ENCODE peak calls at places on chromosomes 5 and 9, in six cellular contexts. Q is IMR-90, T is mesendoderm, D is mesenchymal stem cell, Y is neuronal stem cell, K is trophoblast cell. H is an unnamed sample.

GRCh38 chr9:20873240-20873860 is 158.1 kb downstream of the HACD4 start:
- DNase-seq in Q (peak; percentile 53), T (no peak), D (peak; percentile 26), K (peak; percentile 68), Y (no peak), H (no peak)

GRCh38 chr5:130773813-130774212 is 391.2 kb downstream of the HINT1 start:
- DNase-seq in Q (no peak), D (no peak), K (peak; percentile 90), T (peak; percentile 82), Y (no peak), H (no peak)

GRCh38 chr9:135183069-135183468 is 95.6 kb downstream of the OLFM1 start:
- DNase-seq in Q (no peak), Y (no peak), D (no peak), K (no peak), T (no peak), H (no peak)

GRCh38 chr5:137070521-137070920 is 428.6 kb downstream of the SPOCK1 start:
- DNase-seq in K (no peak), Y (no peak), T (peak; percentile 54), D (no peak), Q (no peak), H (no peak)

GRCh38 chr5:169547508-169547907 is 36.1 kb upstream of the SPDL1 start:
- DNase-seq in K (peak; percentile 2), Q (peak; percentile 7), D (no peak), T (peak; percentile 28), Y (no peak), H (no peak)

GRCh38 chr5:61659221-61659696 is 327.2 kb downstream of the ZSWIM6 start:
- DNase-seq in T (peak; percentile 96), Y (no peak), Q (no peak), K (no peak), D (no peak), H (peak; percentile 76)

GRCh38 chr9:90053027-90053426 is 448.2 kb downstream of the GADD45G start:
- DNase-seq in Y (no peak), D (no peak), T (peak; percentile 43), Q (no peak), K (peak; percentile 33), H (peak; percentile 77)

GRCh38 chr5:44619875-44620610 is 188.7 kb upstream of the MRPS30 start:
- DNase-seq in Y (no peak), Q (no peak), K (no peak), D (no peak), T (no peak), H (no peak)

GRCh38 chr5:155529366-155529765 is 515.8 kb downstream of the KIF4B start:
- DNase-seq in D (no peak), T (no peak), K (peak; percentile 68), Y (no peak), Q (no peak), H (no peak)

GRCh38 chr5:38807570-38808461 is 38.0 kb upstream of the OSMR start:
- DNase-seq in K (peak; percentile 78), T (no peak), Q (peak; percentile 77), Y (no peak), D (peak; percentile 85), H (no peak)

DNA sequence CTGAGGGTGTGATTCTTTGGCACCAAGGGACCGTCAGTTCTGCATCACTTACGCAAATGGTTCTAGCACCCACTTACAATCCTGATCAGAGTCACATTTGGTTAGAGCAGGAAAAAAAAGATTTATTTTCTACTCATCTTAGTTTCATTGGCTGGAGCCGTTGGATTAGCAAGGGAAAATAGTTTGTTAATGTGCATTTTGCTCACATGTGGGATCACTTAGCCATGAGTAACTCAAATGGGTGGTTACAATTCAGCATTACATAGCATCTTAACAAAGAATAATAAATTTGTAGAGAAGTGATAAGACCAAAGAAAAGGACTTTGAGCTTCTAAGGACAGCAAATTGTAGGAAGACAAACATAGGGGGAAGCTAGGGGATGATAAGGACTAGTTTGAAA is 216.9 kb downstream of the AUH start:
- DNase-seq in K (no peak), T (no peak), D (no peak), Q (peak; percentile 71), Y (no peak), H (no peak)
- H3K36me3 ChIP-seq in K (no peaks in the 10 kb centered on the region), T (no peaks in the 10 kb centered on the region), D (no peaks in the 10 kb centered on the region), Q (no peaks in the 10 kb centered on the region), Y (no peaks in the 10 kb centered on the region), H (no peaks in the 10 kb centered on the region)

DNA sequence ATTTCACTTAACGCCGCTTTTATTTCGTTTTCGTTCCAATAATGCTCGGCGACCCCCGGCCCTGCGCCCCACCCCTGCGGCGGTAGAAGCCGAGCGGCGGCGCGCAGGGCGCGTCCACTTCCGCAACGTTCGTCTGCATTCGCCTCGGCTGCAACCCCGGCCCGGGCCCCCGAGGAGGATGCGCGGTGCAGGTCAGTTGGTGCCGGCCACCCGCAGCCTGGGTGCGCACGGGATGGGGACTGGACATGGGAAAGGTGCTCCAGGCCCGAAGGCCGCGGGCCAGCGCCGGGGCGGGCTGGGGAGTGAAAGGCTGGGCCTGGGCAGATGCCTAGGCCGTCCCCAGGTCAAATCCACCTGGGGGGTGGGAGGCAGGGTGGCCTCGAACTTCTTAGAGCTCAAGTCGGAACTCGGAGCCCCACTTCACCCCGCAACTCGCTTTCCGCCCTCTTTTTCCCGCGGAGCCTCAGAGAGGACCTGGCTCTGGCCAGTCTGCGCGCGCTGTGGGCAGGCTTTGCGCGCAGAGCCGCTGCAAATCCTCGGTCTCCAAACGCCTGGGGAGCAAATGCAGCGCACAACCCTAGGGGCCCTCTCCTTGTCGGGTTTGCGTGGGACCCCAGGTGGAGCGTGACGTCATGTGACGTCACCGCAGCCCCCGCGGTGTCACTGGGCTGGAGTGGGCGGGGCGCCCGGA is 3.2 kb downstream of the TLX3 start:
- DNase-seq in Q (no peak), D (peak; percentile 39), Y (no peak), K (peak; percentile 20), T (no peak), H (peak; percentile 65)
- H3K4ac ChIP-seq in Q (no peak overlapping the region), D (no peak overlapping the region), Y (no peak overlapping the region), K (no peak overlapping the region), T (no peak overlapping the region), H (no peak overlapping the region)

GRCh38 chr9:76023715-76024195 is 133.3 kb downstream of the PCSK5 start:
- DNase-seq in Y (no peak), K (peak; percentile 52), D (no peak), T (peak; percentile 85), Q (no peak), H (no peak)

GRCh38 chr9:76026796-76027195 is 136.3 kb downstream of the PCSK5 start:
- DNase-seq in D (no peak), Y (no peak), T (no peak), Q (no peak), K (no peak), H (no peak)

GRCh38 chr9:76032652-76033373 is 142.3 kb downstream of the PCSK5 start:
- DNase-seq in D (no peak), Y (no peak), T (no peak), Q (no peak), K (no peak), H (no peak)

GRCh38 chr9:76022317-76022716 is 131.8 kb downstream of the PCSK5 start:
- DNase-seq in T (no peak), Y (peak; percentile 23), D (no peak), K (no peak), Q (no peak), H (no peak)

DNA sequence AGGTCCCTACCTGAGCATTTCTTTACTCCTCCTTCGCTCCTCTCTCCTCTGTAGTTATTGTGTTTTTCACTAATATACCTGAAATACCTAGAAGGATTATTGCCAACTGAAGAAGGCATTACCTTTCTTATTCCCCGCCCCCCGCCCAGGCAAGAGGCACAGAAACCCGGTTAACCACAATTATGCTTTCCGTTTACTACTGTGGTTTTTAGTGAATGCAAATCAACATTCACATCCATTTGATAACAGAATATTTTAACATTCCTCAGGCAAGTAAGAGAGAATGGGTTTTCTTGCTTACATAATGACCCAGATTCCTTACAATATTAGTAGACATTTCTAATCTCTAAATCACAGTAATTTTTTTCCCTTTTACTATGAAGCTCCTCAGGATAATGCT is 137.0 kb downstream of the PCSK5 start:
- DNase-seq in K (peak; percentile 13), Q (peak; percentile 16), D (no peak), Y (no peak), T (no peak), H (no peak)
- H3K36me3 ChIP-seq in K (peaks cover 2% of the 10 kb centered on the region), Q (peaks cover 5% of the 10 kb centered on the region), D (no peaks in the 10 kb centered on the region), Y (peaks cover 15% of the 10 kb centered on the region), T (no peaks in the 10 kb centered on the region), H (no peaks in the 10 kb centered on the region)

DNA sequence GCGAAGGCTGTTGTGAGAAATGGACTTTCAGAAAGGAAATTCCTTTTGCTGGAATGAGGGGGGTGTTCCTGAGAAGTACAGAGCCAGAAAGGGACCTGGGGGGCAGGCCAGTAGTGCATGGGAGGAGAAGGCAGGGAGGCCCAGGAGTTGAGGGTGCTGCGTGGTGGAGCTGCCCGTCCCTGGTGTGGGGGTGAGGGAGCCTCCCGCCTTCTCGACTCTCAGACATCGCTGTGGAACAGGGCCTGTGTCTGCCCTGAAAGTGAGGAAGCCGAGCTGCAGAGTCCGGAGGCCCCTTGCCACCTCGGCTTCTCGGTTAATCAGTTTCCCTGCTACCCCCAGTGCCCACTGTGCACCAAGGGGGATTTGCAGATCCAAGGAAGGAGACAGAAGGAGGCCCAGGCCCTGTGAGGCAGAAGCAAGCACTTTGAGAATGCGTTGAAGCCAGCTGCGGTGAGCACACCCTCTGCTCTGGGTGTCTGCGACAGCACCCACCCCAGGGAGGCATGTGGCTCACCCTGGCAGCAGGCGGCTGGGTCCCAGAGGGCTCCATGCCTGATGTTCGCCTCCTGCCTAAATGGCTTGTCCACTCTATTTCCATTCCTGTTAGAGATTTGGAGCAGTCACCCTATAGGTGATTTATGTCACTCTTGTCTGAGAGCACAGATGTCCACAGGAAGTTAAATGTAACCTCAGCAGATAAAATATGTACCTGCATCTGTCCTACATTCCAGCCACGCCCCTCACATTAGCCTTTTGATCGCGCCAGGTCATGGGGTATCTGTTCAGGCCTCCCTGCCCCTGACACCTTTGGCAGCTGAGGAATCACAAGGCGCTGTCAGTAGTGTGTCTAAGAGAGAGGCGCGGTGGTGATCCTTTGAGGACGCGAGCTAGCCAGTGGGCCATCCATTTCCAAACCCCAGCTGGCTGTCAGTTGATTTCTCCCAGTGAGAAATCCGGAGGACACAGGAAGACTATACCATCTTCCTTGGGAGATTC is 28.3 kb downstream of the PTGES2 start:
- DNase-seq in Y (no peak), D (no peak), Q (no peak), T (peak; percentile 34), K (peak; percentile 78), H (no peak)
- H3K4ac ChIP-seq in Y (no peak overlapping the region), D (peak overlapping the region; percentile 76), Q (peak overlapping the region; percentile 98), T (no peak overlapping the region), K (peak overlapping the region; percentile 44), H (peak overlapping the region; percentile 66)

GRCh38 chr9:37776328-37776727 is 8.5 kb downstream of the EXOSC3 start:
- DNase-seq in T (no peak), D (peak; percentile 75), K (peak; percentile 92), Y (no peak), Q (peak; percentile 80), H (no peak)

GRCh38 chr9:37775216-37775919 is 9.5 kb downstream of the EXOSC3 start:
- DNase-seq in T (no peak), Q (peak; percentile 58), D (peak; percentile 15), Y (no peak), K (peak; percentile 15), H (no peak)

GRCh38 chr9:37784291-37784639 is 599 bp downstream of the EXOSC3 start:
- DNase-seq in Y (no peak), D (peak; percentile 41), Q (peak; percentile 14), K (no peak), T (no peak), H (no peak)

GRCh38 chr9:37778534-37778933 is 6.3 kb downstream of the EXOSC3 start:
- DNase-seq in T (no peak), D (no peak), K (no peak), Y (no peak), Q (no peak), H (no peak)
- H3K36me3 ChIP-seq in T (peaks cover 15% of the 10 kb centered on the region), D (peaks cover 32% of the 10 kb centered on the region), K (peaks cover 15% of the 10 kb centered on the region), Y (peaks cover 33% of the 10 kb centered on the region), Q (peaks cover 27% of the 10 kb centered on the region), H (peaks cover 39% of the 10 kb centered on the region)